ENCODE peak calls at places on chromosome 20, in six cellular contexts. L is astrocyte of the cerebellum, W is GM20000, N is IMR-90, U is kidney epithelial cell, Z is right lobe of liver. O is an unnamed sample.

GRCh38 chr20:35821807-35822242 is 50.0 kb downstream of the PHF20 start:
- DNase-seq in Z (no peak), N (peak; percentile 79), U (no peak), W (no peak), L (peak; percentile 34), O (no peak)

GRCh38 chr20:57389695-57390603 is 1.2 kb upstream of the RBM38 start:
- DNase-seq in Z (peak; percentile 52), U (no peak), L (no peak), W (peak; percentile 78), N (no peak), O (no peak)

GRCh38 chr20:10519361-10520048 is 84.4 kb downstream of the SLX4IP start:
- DNase-seq in N (peak; percentile 85), L (no peak), W (no peak), U (no peak), Z (no peak), O (no peak)

GRCh38 chr20:19275630-19276071 is 63.2 kb downstream of the SLC24A3 start:
- DNase-seq in W (no peak), N (no peak), L (no peak), Z (no peak), U (no peak), O (peak; percentile 53)

GRCh38 chr20:2470051-2470431 is 548 bp downstream of the SNRPB start:
- DNase-seq in Z (peak; percentile 52), W (peak; percentile 70), N (peak; percentile 55), L (no peak), U (peak; percentile 10), O (no peak)

GRCh38 chr20:50521221-50521642 is 11.0 kb downstream of the PTPN1 start:
- DNase-seq in N (no peak), L (no peak), U (no peak), W (no peak), Z (no peak), O (no peak)

GRCh38 chr20:34268851-34269668 is 27.8 kb downstream of the ASIP start:
- DNase-seq in L (no peak), U (no peak), W (peak; percentile 38), Z (peak; percentile 62), N (no peak), O (peak; percentile 48)

GRCh38 chr20:48275325-48275724 is 490.0 kb upstream of the SULF2 start:
- DNase-seq in U (no peak), W (no peak), N (no peak), L (no peak), Z (no peak), O (no peak)

GRCh38 chr20:49278817-49279676 is 1.2 kb upstream of the ZNFX1 start:
- DNase-seq in U (no peak), L (no peak), W (no peak), N (no peak), Z (no peak), O (no peak)

DNA sequence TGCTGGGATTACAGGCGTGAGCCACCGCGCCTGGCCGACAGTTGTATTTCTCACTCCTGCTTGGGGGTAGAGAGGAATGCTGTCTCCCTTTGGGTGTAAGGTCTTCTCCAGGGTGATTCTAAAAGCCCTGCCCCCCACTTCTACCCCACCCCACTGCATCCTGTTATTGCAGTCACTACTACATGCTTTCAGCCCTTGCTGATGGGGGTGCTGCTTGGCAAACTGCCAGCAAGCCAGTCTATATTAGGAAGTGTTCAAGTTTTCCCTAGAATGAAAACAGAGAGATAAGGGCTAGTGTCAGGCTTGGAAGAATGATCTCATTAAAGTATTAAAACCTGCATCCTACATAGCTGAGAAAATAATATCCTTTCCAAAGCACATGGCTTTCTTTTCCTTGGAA is 31.3 kb downstream of the TTI1 start:
- DNase-seq in N (peak; percentile 51), U (no peak), L (no peak), Z (no peak), W (no peak), O (no peak)
- TF ChIP-seq CTCF in N (no peak), U (no peak), L (no peak), Z (no peak), W (no peak), O (no peak)

GRCh38 chr20:21129861-21130260 is 4.0 kb downstream of the KIZ start:
- DNase-seq in N (no peak), U (no peak), Z (no peak), W (no peak), L (no peak), O (no peak)

GRCh38 chr20:21125072-21125848 is 622 bp upstream of the KIZ start:
- DNase-seq in L (no peak), W (peak; percentile 12), N (peak; percentile 41), U (no peak), Z (peak; percentile 53), O (no peak)

GRCh38 chr20:21124190-21124589 is 1.7 kb upstream of the KIZ start:
- DNase-seq in N (no peak), U (no peak), W (no peak), Z (no peak), L (no peak), O (no peak)

GRCh38 chr20:21127201-21127981 is 1.5 kb downstream of the KIZ start:
- DNase-seq in W (no peak), N (no peak), L (no peak), U (no peak), Z (no peak), O (no peak)

DNA sequence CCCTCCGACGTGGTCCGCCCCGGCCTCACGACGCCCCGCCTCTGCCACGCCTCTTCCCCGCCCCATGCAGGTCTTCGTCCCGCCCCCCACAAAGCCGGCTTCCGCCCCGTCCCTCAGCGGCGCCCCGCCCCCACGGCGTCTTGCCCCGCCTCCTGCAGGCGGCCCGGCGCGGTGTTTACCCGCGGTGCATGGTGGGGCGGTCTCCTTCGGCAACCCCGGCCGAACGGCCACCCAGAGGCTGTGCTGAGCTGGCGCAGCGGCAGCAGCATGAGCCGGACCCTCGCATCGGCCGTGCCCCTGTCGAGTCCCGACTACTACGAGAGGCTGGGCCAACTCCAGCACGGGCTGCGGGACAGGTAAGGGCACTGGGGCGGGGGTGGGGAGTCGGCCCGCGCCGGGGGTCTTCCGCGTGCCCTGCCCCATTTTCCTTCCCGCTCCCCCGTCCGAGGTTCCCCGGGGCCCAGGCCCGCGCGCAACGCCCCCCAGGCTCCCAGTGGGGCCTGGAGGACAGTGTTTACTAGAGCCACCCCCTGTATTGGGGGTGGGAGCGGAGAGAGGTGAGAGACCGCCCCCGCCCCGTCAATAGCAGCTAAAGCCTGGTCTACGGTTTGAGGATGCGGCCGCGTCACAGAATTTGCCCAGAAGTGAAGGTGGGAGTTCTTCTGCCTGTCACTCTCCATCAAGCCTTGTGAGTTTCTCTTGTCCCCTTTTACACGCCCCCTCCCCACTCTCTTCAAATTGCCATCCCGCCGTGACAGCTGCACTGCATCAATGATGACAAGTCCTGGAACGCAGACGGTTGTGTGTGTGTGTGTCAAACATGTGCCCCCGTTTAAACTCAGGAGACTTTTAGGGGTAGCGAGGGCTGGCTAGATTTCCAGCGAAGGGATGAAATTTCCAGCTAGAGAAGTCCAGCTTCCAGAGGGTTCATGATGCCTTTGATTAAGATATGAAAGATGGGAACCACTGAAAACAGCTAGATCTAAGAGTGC is at the start of gene KIZ:
- DNase-seq in L (peak; percentile 85), W (peak; percentile 97), Z (peak; percentile 99), U (peak; percentile 58), N (peak; percentile 92), O (peak; percentile 99)
- TF ChIP-seq CTCF in L (peak; percentile 31), W (peak; percentile 26), Z (peak; percentile 34), U (peak; percentile 11), N (peak; percentile 32), O (peak; percentile 21)

DNA sequence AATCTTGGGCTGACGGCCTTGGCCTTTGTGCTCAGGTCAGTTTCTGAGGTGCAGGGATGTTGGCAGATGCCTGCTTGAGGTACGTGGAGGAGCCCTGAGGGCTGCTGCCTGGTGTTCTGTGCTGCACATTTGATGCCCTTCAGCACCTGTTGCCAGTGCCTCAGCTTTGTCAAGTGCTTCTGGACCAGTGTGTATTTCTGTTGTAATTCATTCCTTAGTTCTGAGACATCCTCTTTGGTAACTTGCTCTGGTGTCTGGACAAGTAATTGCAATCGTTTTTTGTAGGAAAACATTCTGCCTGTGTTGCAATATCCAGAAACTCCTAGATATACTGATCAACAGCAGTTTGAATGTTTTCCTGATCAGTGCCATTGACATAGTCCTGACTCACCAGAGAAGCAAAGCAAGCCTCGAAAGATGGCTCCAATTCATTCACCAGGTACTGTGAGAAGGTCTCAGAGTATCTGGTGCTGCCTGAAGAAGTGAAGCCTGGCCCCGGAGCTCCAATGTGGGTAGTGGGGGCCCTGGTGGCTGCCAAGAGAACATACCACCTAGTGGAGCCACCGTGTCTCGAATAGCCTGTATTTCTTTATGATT is 26.7 kb downstream of the ZNF337 start:
- DNase-seq in U (no peak), L (no peak), W (no peak), N (peak; percentile 87), Z (no peak), O (no peak)
- TF ChIP-seq CTCF in U (no peak), L (no peak), W (no peak), N (peak; percentile 14), Z (no peak), O (no peak)

DNA sequence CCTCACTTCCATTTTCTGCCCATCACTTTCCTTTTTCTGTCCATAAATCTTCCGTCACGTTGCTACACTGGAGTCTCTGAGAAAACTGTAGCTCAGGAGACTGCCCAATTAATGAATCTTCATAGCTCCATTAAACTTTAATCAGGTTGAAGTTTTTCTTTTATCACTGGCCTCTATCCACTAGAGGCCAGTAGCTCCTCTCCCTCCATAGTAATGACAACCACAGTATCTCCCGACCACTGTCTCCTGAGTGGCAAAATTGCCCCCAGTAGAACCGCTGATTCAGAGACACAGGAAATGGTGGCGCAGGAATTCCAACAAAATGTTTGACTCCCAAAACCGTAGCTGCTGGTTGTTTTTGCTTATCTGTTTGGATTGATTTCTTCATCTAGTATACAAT is 18.4 kb upstream of the DOK5 start:
- DNase-seq in Z (no peak), W (no peak), L (no peak), U (no peak), N (no peak), O (no peak)
- TF ChIP-seq CTCF in Z (no peak), W (no peak), L (peak; percentile 30), U (peak; percentile 3), N (no peak), O (no peak)

GRCh38 chr20:46964299-46965123 is 69.9 kb downstream of the EYA2 start:
- DNase-seq in U (no peak), L (no peak), Z (no peak), W (no peak), N (no peak), O (no peak)

GRCh38 chr20:46965477-46965876 is 70.8 kb downstream of the EYA2 start:
- DNase-seq in L (no peak), W (no peak), Z (peak; percentile 39), U (no peak), N (no peak), O (no peak)

GRCh38 chr20:46965124-46965455 is 70.4 kb downstream of the EYA2 start:
- DNase-seq in Z (no peak), U (no peak), L (no peak), W (no peak), N (no peak), O (no peak)

GRCh38 chr20:46970937-46971630 is 76.4 kb downstream of the EYA2 start:
- DNase-seq in Z (no peak), U (no peak), L (no peak), N (peak; percentile 97), W (no peak), O (no peak)

DNA sequence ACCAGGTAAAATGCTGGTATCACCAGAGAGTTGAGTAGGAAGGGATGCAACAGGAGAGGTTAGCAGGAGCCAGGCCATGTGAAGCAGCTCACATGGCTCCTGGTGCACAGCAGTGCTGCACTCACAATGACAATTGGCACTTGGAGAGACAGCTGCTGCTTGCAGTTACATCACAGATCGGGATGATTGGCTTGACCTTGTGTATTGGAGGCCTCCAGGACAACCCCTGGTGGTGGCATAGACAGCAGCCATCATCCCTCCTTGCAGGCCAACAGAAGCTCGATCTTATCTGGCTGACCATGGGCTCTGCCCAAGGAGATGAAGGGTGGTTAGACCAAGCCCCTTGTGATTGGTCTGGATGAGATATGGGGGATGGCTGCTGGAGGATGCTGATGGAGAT is 73.0 kb downstream of the EYA2 start:
- DNase-seq in Z (no peak), U (no peak), N (no peak), L (no peak), W (no peak), O (no peak)
- TF ChIP-seq CTCF in Z (no peak), U (no peak), N (no peak), L (no peak), W (no peak), O (no peak)

O was measured in mesothelial cell of epicardium.